ENCODE peak calls at places on chromosomes 5 and 9, in nine cellular contexts. One of them, this sample, is unnamed.
A peak's percentile ranks its signal among the peaks of the same experiment; 100 is the strongest.

GRCh38 chr9:77427256-77427927 is 220.7 kb downstream of the GNA14 start:
- DNase-seq in activated CD8-positive, alpha-beta memory T cell treated with anti-CD3 and anti-CD28 coated beads for 24 hours: no peak
- DNase-seq in NCI-H774: no peak
- DNase-seq in epithelial cell of esophagus: no peak
- DNase-seq in small intestine: peak; percentile 20
- DNase-seq in KBM-7: no peak
- DNase-seq in fibroblast of mammary gland: no peak
- DNase-seq in posterior cingulate gyrus: no peak
- DNase-seq in NCI-H1436 treated with DMSO at 0.1 percent for 48 hours: no peak
- DNase-seq in this sample: no peak

GRCh38 chr9:129323376-129323998 is 145.4 kb upstream of the IER5L start:
- DNase-seq in KBM-7: no peak
- DNase-seq in NCI-H774: no peak
- DNase-seq in epithelial cell of esophagus: no peak
- DNase-seq in small intestine: no peak
- DNase-seq in posterior cingulate gyrus: no peak
- DNase-seq in NCI-H1436 treated with DMSO at 0.1 percent for 48 hours: no peak
- DNase-seq in fibroblast of mammary gland: no peak
- DNase-seq in activated CD8-positive, alpha-beta memory T cell treated with anti-CD3 and anti-CD28 coated beads for 24 hours: no peak
- DNase-seq in this sample: no peak

GRCh38 chr5:997001-997474 is 11.6 kb upstream of the NKD2 start:
- DNase-seq in epithelial cell of esophagus: no peak
- DNase-seq in fibroblast of mammary gland: no peak
- DNase-seq in small intestine: no peak
- DNase-seq in KBM-7: peak; percentile 55
- DNase-seq in posterior cingulate gyrus: no peak
- DNase-seq in activated CD8-positive, alpha-beta memory T cell treated with anti-CD3 and anti-CD28 coated beads for 24 hours: no peak
- DNase-seq in NCI-H774: no peak
- DNase-seq in NCI-H1436 treated with DMSO at 0.1 percent for 48 hours: no peak
- DNase-seq in this sample: no peak

GRCh38 chr5:135108992-135109391 is 75.0 kb upstream of the PITX1 start:
- DNase-seq in posterior cingulate gyrus: no peak
- DNase-seq in epithelial cell of esophagus: no peak
- DNase-seq in activated CD8-positive, alpha-beta memory T cell treated with anti-CD3 and anti-CD28 coated beads for 24 hours: no peak
- DNase-seq in NCI-H1436 treated with DMSO at 0.1 percent for 48 hours: no peak
- DNase-seq in fibroblast of mammary gland: no peak
- DNase-seq in small intestine: no peak
- DNase-seq in NCI-H774: no peak
- DNase-seq in KBM-7: no peak
- DNase-seq in this sample: no peak

GRCh38 chr9:95508242-95508967 is 8.4 kb downstream of the PTCH1 start:
- DNase-seq in NCI-H1436 treated with DMSO at 0.1 percent for 48 hours: no peak
- DNase-seq in activated CD8-positive, alpha-beta memory T cell treated with anti-CD3 and anti-CD28 coated beads for 24 hours: peak; percentile 70
- DNase-seq in small intestine: no peak
- DNase-seq in KBM-7: no peak
- DNase-seq in NCI-H774: no peak
- DNase-seq in epithelial cell of esophagus: peak; percentile 34
- DNase-seq in posterior cingulate gyrus: no peak
- DNase-seq in fibroblast of mammary gland: no peak
- DNase-seq in this sample: no peak

GRCh38 chr5:132886064-132886823 is 12.8 kb downstream of the LEAP2 start:
- DNase-seq in NCI-H774: no peak
- DNase-seq in small intestine: no peak
- DNase-seq in KBM-7: no peak
- DNase-seq in fibroblast of mammary gland: no peak
- DNase-seq in posterior cingulate gyrus: no peak
- DNase-seq in epithelial cell of esophagus: no peak
- DNase-seq in NCI-H1436 treated with DMSO at 0.1 percent for 48 hours: no peak
- DNase-seq in activated CD8-positive, alpha-beta memory T cell treated with anti-CD3 and anti-CD28 coated beads for 24 hours: no peak
- DNase-seq in this sample: no peak

GRCh38 chr9:91835632-91836031 is 114.4 kb downstream of the ROR2 start:
- DNase-seq in NCI-H774: no peak
- DNase-seq in fibroblast of mammary gland: no peak
- DNase-seq in epithelial cell of esophagus: no peak
- DNase-seq in NCI-H1436 treated with DMSO at 0.1 percent for 48 hours: no peak
- DNase-seq in posterior cingulate gyrus: no peak
- DNase-seq in small intestine: no peak
- DNase-seq in activated CD8-positive, alpha-beta memory T cell treated with anti-CD3 and anti-CD28 coated beads for 24 hours: no peak
- DNase-seq in KBM-7: no peak
- DNase-seq in this sample: no peak

GRCh38 chr5:165504716-165505115 is 1999.3 kb downstream of the MAT2B start:
- DNase-seq in activated CD8-positive, alpha-beta memory T cell treated with anti-CD3 and anti-CD28 coated beads for 24 hours: no peak
- DNase-seq in fibroblast of mammary gland: no peak
- DNase-seq in posterior cingulate gyrus: no peak
- DNase-seq in NCI-H1436 treated with DMSO at 0.1 percent for 48 hours: no peak
- DNase-seq in NCI-H774: no peak
- DNase-seq in epithelial cell of esophagus: no peak
- DNase-seq in small intestine: no peak
- DNase-seq in KBM-7: no peak
- DNase-seq in this sample: no peak

GRCh38 chr9:137277329-137278041 is at the start of gene TOR4A:
- DNase-seq in KBM-7: peak; percentile 85
- DNase-seq in activated CD8-positive, alpha-beta memory T cell treated with anti-CD3 and anti-CD28 coated beads for 24 hours: no peak
- DNase-seq in NCI-H774: no peak
- DNase-seq in NCI-H1436 treated with DMSO at 0.1 percent for 48 hours: no peak
- DNase-seq in small intestine: peak; percentile 88
- DNase-seq in epithelial cell of esophagus: peak; percentile 80
- DNase-seq in fibroblast of mammary gland: peak; percentile 78
- DNase-seq in posterior cingulate gyrus: no peak
- DNase-seq in this sample: no peak

GRCh38 chr5:108530706-108531105 is 148.8 kb upstream of the FBXL17 start:
- DNase-seq in epithelial cell of esophagus: no peak
- DNase-seq in NCI-H774: no peak
- DNase-seq in NCI-H1436 treated with DMSO at 0.1 percent for 48 hours: no peak
- DNase-seq in small intestine: no peak
- DNase-seq in activated CD8-positive, alpha-beta memory T cell treated with anti-CD3 and anti-CD28 coated beads for 24 hours: no peak
- DNase-seq in KBM-7: no peak
- DNase-seq in fibroblast of mammary gland: no peak
- DNase-seq in posterior cingulate gyrus: no peak
- DNase-seq in this sample: no peak

GRCh38 chr9:14585730-14586473 is 107.3 kb downstream of the ZDHHC21 start:
- DNase-seq in NCI-H1436 treated with DMSO at 0.1 percent for 48 hours: no peak
- DNase-seq in fibroblast of mammary gland: no peak
- DNase-seq in posterior cingulate gyrus: no peak
- DNase-seq in KBM-7: no peak
- DNase-seq in epithelial cell of esophagus: no peak
- DNase-seq in activated CD8-positive, alpha-beta memory T cell treated with anti-CD3 and anti-CD28 coated beads for 24 hours: no peak
- DNase-seq in NCI-H774: no peak
- DNase-seq in small intestine: no peak
- DNase-seq in this sample: no peak

GRCh38 chr9:114259800-114260523 is 62.9 kb upstream of the ORM1 start:
- DNase-seq in epithelial cell of esophagus: no peak
- DNase-seq in activated CD8-positive, alpha-beta memory T cell treated with anti-CD3 and anti-CD28 coated beads for 24 hours: no peak
- DNase-seq in posterior cingulate gyrus: no peak
- DNase-seq in fibroblast of mammary gland: no peak
- DNase-seq in NCI-H1436 treated with DMSO at 0.1 percent for 48 hours: no peak
- DNase-seq in NCI-H774: no peak
- DNase-seq in KBM-7: no peak
- DNase-seq in small intestine: no peak
- DNase-seq in this sample: no peak

GRCh38 chr5:93476211-93476851 is 104.7 kb downstream of the NR2F1-AS1 start:
- DNase-seq in epithelial cell of esophagus: peak; percentile 15
- DNase-seq in NCI-H1436 treated with DMSO at 0.1 percent for 48 hours: no peak
- DNase-seq in small intestine: no peak
- DNase-seq in activated CD8-positive, alpha-beta memory T cell treated with anti-CD3 and anti-CD28 coated beads for 24 hours: no peak
- DNase-seq in KBM-7: no peak
- DNase-seq in fibroblast of mammary gland: peak; percentile 51
- DNase-seq in posterior cingulate gyrus: no peak
- DNase-seq in NCI-H774: no peak
- DNase-seq in this sample: no peak

GRCh38 chr5:171644536-171644935 is 141.1 kb upstream of the SMIM23 start:
- DNase-seq in activated CD8-positive, alpha-beta memory T cell treated with anti-CD3 and anti-CD28 coated beads for 24 hours: no peak
- DNase-seq in small intestine: no peak
- DNase-seq in NCI-H1436 treated with DMSO at 0.1 percent for 48 hours: no peak
- DNase-seq in NCI-H774: no peak
- DNase-seq in posterior cingulate gyrus: peak; percentile 68
- DNase-seq in fibroblast of mammary gland: no peak
- DNase-seq in epithelial cell of esophagus: no peak
- DNase-seq in KBM-7: no peak
- DNase-seq in this sample: no peak

GRCh38 chr5:158464383-158464782 is 605.4 kb upstream of the CLINT1 start:
- DNase-seq in fibroblast of mammary gland: no peak
- DNase-seq in NCI-H1436 treated with DMSO at 0.1 percent for 48 hours: no peak
- DNase-seq in small intestine: no peak
- DNase-seq in posterior cingulate gyrus: no peak
- DNase-seq in NCI-H774: no peak
- DNase-seq in KBM-7: no peak
- DNase-seq in activated CD8-positive, alpha-beta memory T cell treated with anti-CD3 and anti-CD28 coated beads for 24 hours: no peak
- DNase-seq in epithelial cell of esophagus: no peak
- DNase-seq in this sample: no peak

GRCh38 chr9:108996653-108997052 is 16.6 kb downstream of the CTNNAL1 start:
- DNase-seq in posterior cingulate gyrus: no peak
- DNase-seq in epithelial cell of esophagus: no peak
- DNase-seq in KBM-7: no peak
- DNase-seq in NCI-H774: peak; percentile 18
- DNase-seq in fibroblast of mammary gland: no peak
- DNase-seq in activated CD8-positive, alpha-beta memory T cell treated with anti-CD3 and anti-CD28 coated beads for 24 hours: no peak
- DNase-seq in NCI-H1436 treated with DMSO at 0.1 percent for 48 hours: no peak
- DNase-seq in small intestine: no peak
- DNase-seq in this sample: no peak